ENCODE peak calls at places on chromosome 6, in five cellular contexts. S, Y, O, H and Q are unnamed samples.

GRCh38 chr6:53651149-53651763 is 14.3 kb downstream of the KLHL31 start:
- DNase-seq in Y (peak; percentile 89), H (no peak), O (peak; percentile 54), S (peak; percentile 45), Q (peak; percentile 72)

GRCh38 chr6:30955367-30956042 is 14.7 kb downstream of the MUCL3 start:
- DNase-seq in S (peak; percentile 92), Y (no peak), H (peak; percentile 15), O (peak; percentile 45), Q (no peak)

GRCh38 chr6:161009991-161010390 is 18.4 kb downstream of the MAP3K4 start:
- DNase-seq in Y (no peak), O (no peak), S (no peak), H (no peak), Q (no peak)

GRCh38 chr6:151974061-151974617 is 166.7 kb downstream of the ESR1 start:
- DNase-seq in O (peak; percentile 4), H (no peak), Y (no peak), S (no peak), Q (no peak)

GRCh38 chr6:52362443-52363221 is 681 bp downstream of the PAQR8 start:
- DNase-seq in Y (no peak), H (no peak), O (peak; percentile 72), S (peak; percentile 63), Q (no peak)

GRCh38 chr6:155196891-155197290 is 66.9 kb upstream of the CLDN20 start:
- DNase-seq in S (no peak), H (no peak), O (no peak), Y (no peak), Q (no peak)

GRCh38 chr6:143694560-143694959 is 16.8 kb downstream of the PHACTR2 start:
- DNase-seq in Y (no peak), O (no peak), H (no peak), S (no peak), Q (no peak)

GRCh38 chr6:37680668-37681067 is 17.0 kb downstream of the MDGA1 start:
- DNase-seq in S (no peak), O (no peak), Y (no peak), H (no peak), Q (no peak)

GRCh38 chr6:100506651-100507050 is 41.9 kb upstream of the SIM1 start:
- DNase-seq in O (no peak), S (no peak), Y (no peak), H (no peak), Q (no peak)

GRCh38 chr6:26157838-26158580 is 70.8 kb downstream of the HFE start:
- DNase-seq in S (peak; percentile 66), O (peak; percentile 82), Y (peak; percentile 100), H (peak; percentile 99), Q (peak; percentile 99)

GRCh38 chr6:64404370-64404769 is 768.8 kb downstream of the PHF3 start:
- DNase-seq in S (no peak), O (no peak), H (no peak), Y (no peak), Q (no peak)

GRCh38 chr6:61809004-61809595 is 476.9 kb downstream of the KHDRBS2 start:
- DNase-seq in H (no peak), Y (peak; percentile 45), S (no peak), O (peak; percentile 2), Q (no peak)

GRCh38 chr6:5201271-5201670 is 59.5 kb downstream of the LYRM4 start:
- DNase-seq in Y (no peak), O (no peak), H (no peak), S (no peak), Q (no peak)

GRCh38 chr6:168441434-168442391 is 729 bp downstream of the SMOC2 start:
- DNase-seq in O (peak; percentile 57), S (no peak), H (no peak), Y (no peak), Q (no peak)

GRCh38 chr6:391559-392440 is at the start of gene IRF4:
- DNase-seq in O (no peak), H (no peak), S (no peak), Y (no peak), Q (no peak)

GRCh38 chr6:25138697-25139051 is 140.5 kb upstream of the CARMIL1 start:
- DNase-seq in S (no peak), O (no peak), H (no peak), Y (no peak), Q (no peak)

GRCh38 chr6:6629416-6629815 is 40.9 kb downstream of the LY86 start:
- DNase-seq in H (no peak), O (no peak), S (no peak), Y (no peak), Q (no peak)

GRCh38 chr6:167706313-167707109 is 120.2 kb upstream of the AFDN start:
- DNase-seq in H (peak; percentile 33), Y (no peak), S (no peak), O (no peak), Q (no peak)

GRCh38 chr6:113649916-113650609 is 207.1 kb upstream of the MARCKS start:
- DNase-seq in S (no peak), O (no peak), Y (no peak), H (no peak), Q (no peak)

GRCh38 chr6:151958332-151958731 is 150.8 kb downstream of the ESR1 start:
- DNase-seq in S (no peak), O (no peak), H (no peak), Y (no peak), Q (no peak)

GRCh38 chr6:124772733-124773319 is 189.4 kb upstream of the RNF217 start:
- DNase-seq in S (no peak), O (no peak), H (no peak), Y (no peak), Q (no peak)

GRCh38 chr6:111573892-111574800 is 31.5 kb downstream of the TRAF3IP2 start:
- DNase-seq in S (no peak), H (no peak), O (no peak), Y (no peak), Q (no peak)

GRCh38 chr6:6566766-6567165 is 21.8 kb upstream of the LY86 start:
- DNase-seq in Y (no peak), S (no peak), O (no peak), H (no peak), Q (no peak)

GRCh38 chr6:123564363-123564762 is 72.4 kb downstream of the TRDN start:
- DNase-seq in O (no peak), Y (no peak), S (no peak), H (no peak), Q (no peak)

GRCh38 chr6:14046476-14047068 is 71.0 kb upstream of the CD83 start:
- DNase-seq in Y (peak; percentile 30), H (no peak), S (peak; percentile 74), O (peak; percentile 65), Q (peak; percentile 51)

GRCh38 chr6:12947191-12947795 is 230.7 kb downstream of the PHACTR1 start:
- DNase-seq in H (no peak), O (no peak), S (no peak), Y (no peak), Q (no peak)

GRCh38 chr6:27066381-27066780 is 181.1 kb upstream of the PRSS16 start:
- DNase-seq in O (no peak), S (no peak), Y (no peak), H (no peak), Q (no peak)

GRCh38 chr6:108712946-108713345 is 135.3 kb upstream of the ARMC2 start:
- DNase-seq in O (no peak), H (no peak), Y (no peak), S (no peak), Q (no peak)

GRCh38 chr6:46191961-46192360 is 21.2 kb upstream of the ENPP5 start:
- DNase-seq in O (no peak), S (no peak), Y (no peak), H (no peak), Q (no peak)

GRCh38 chr6:79231101-79231500 is 3.4 kb downstream of the HMGN3 start:
- DNase-seq in S (no peak), Y (no peak), H (no peak), O (no peak), Q (no peak)

GRCh38 chr6:79227445-79227844 is 7.0 kb downstream of the HMGN3 start:
- DNase-seq in Y (no peak), O (no peak), S (no peak), H (no peak), Q (no peak)

GRCh38 chr6:79233611-79234149 is 802 bp downstream of the HMGN3 start:
- DNase-seq in S (peak; percentile 69), O (peak; percentile 90), H (peak; percentile 51), Y (peak; percentile 84), Q (peak; percentile 77)

GRCh38 chr6:79232696-79233462 is 1.6 kb downstream of the HMGN3 start:
- DNase-seq in Y (no peak), O (no peak), S (no peak), H (no peak), Q (no peak)

DNA sequence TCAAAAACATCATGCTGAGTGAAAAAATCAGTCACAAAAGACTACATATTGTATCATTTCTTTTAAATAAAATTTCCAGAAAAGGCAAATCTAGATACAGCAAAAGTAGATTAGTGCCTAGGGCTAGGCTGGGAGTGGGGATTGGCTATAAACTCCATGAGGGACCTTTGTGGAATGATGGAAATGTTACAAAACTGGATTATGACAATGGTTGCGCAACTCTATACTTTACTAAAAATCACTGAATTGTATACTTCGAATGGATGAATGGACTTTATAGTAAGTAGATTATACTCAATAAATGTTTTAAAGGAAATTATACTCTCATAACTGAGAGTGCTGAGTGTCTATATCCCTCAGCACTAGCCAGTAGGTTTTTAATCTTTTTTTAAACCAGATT is 4.3 kb downstream of the HMGN3 start:
- DNase-seq in Y (no peak), O (no peak), S (no peak), H (no peak), Q (no peak)
- TF ChIP-seq REST in Y (no peak), O (no peak), S (no peak), H (no peak), Q (no peak)

GRCh38 chr6:56959938-56960337 is 5.0 kb downstream of the BEND6 start:
- DNase-seq in Y (no peak), S (no peak), O (no peak), H (no peak), Q (no peak)
- TF ChIP-seq SIN3A in Y (no peak), S (no peak), O (peak; percentile 51), H (no peak), Q (no peak)

GRCh38 chr6:165807249-165807951 is 144.4 kb upstream of the PDE10A start:
- DNase-seq in H (no peak), S (no peak), O (no peak), Y (no peak), Q (no peak)

GRCh38 chr6:165805067-165805525 is 142.1 kb upstream of the PDE10A start:
- DNase-seq in H (no peak), S (no peak), Y (no peak), O (no peak), Q (no peak)

GRCh38 chr6:165805604-165806003 is 142.6 kb upstream of the PDE10A start:
- DNase-seq in H (no peak), S (no peak), O (no peak), Y (no peak), Q (no peak)

GRCh38 chr6:165806126-165806810 is 143.2 kb upstream of the PDE10A start:
- DNase-seq in Y (no peak), H (no peak), S (no peak), O (no peak), Q (no peak)

GRCh38 chr6:165804331-165805066 is 141.5 kb upstream of the PDE10A start:
- DNase-seq in Y (no peak), O (no peak), H (no peak), S (no peak), Q (no peak)
- TF ChIP-seq YY1 in Y (no peak), O (no peak), H (no peak), S (no peak), Q (no peak)

GRCh38 chr6:15946701-15947390 is 182.0 kb upstream of the MYLIP start:
- DNase-seq in H (no peak), Y (no peak), O (no peak), S (no peak), Q (no peak)
- TF ChIP-seq REST in H (no peak), Y (no peak), O (no peak), S (no peak), Q (no peak)

GRCh38 chr6:20379231-20379630 is 22.4 kb upstream of the E2F3 start:
- DNase-seq in S (no peak), O (no peak), H (no peak), Y (no peak), Q (no peak)
- TF ChIP-seq SIN3A in S (no peak), O (no peak), H (no peak), Y (no peak), Q (no peak)